ENCODE peak calls at places on chromosome 18, in eight cellular contexts. W, V, H, A, Z, X, S and O are unnamed samples.

GRCh38 chr18:23207191-23207955 is 72.1 kb downstream of the CABLES1 start:
- ATAC-seq in V (no peak), Z (no peak), W (no peak), X (peak; percentile 5), A (peak; percentile 54), H (no peak), S (no peak), O (peak; percentile 54)

GRCh38 chr18:51988277-51988676 is 351.7 kb upstream of the DCC start:
- ATAC-seq in X (no peak), W (no peak), V (no peak), H (no peak), Z (no peak), S (no peak), A (no peak), O (no peak)

GRCh38 chr18:50162486-50163304 is 32.3 kb downstream of the MYO5B start:
- ATAC-seq in X (no peak), A (no peak), Z (no peak), H (no peak), W (no peak), V (no peak), S (no peak), O (no peak)

GRCh38 chr18:74540689-74541421 is 6.6 kb downstream of the CNDP1 start:
- ATAC-seq in H (no peak), V (no peak), A (peak; percentile 8), S (no peak), Z (no peak), X (no peak), W (no peak), O (no peak)

GRCh38 chr18:56001576-56001975 is 413.6 kb upstream of the TCF4 start:
- ATAC-seq in S (no peak), X (no peak), W (no peak), V (no peak), H (peak; percentile 37), Z (no peak), A (no peak), O (no peak)

GRCh38 chr18:44569391-44570055 is 111.2 kb upstream of the SETBP1 start:
- ATAC-seq in A (no peak), V (no peak), Z (no peak), S (no peak), H (no peak), X (no peak), W (no peak), O (no peak)

GRCh38 chr18:62784338-62784965 is 69.1 kb downstream of the PHLPP1 start:
- ATAC-seq in H (no peak), W (peak; percentile 68), Z (peak; percentile 84), A (no peak), X (peak; percentile 82), S (peak; percentile 32), V (no peak), O (no peak)

GRCh38 chr18:77167276-77167675 is 34.7 kb upstream of the MBP start:
- ATAC-seq in X (no peak), V (no peak), S (no peak), A (no peak), W (no peak), H (no peak), Z (no peak), O (no peak)

GRCh38 chr18:62091487-62092120 is 95.3 kb downstream of the PIGN start:
- ATAC-seq in H (no peak), S (no peak), W (no peak), V (no peak), X (no peak), A (no peak), Z (no peak), O (no peak)

GRCh38 chr18:61154866-61155265 is 178.4 kb upstream of the CDH20 start:
- ATAC-seq in X (no peak), H (no peak), S (no peak), A (no peak), V (no peak), W (no peak), Z (no peak), O (no peak)

GRCh38 chr18:25327631-25328030 is 24.3 kb downstream of the ZNF521 start:
- ATAC-seq in Z (no peak), A (no peak), S (no peak), W (no peak), V (no peak), X (no peak), H (no peak), O (no peak)

GRCh38 chr18:21071071-21071470 is 40.5 kb downstream of the ROCK1 start:
- ATAC-seq in S (no peak), Z (no peak), X (no peak), W (no peak), A (no peak), V (no peak), H (no peak), O (no peak)

GRCh38 chr18:31402026-31402373 is 25.4 kb downstream of the DSG4 start:
- ATAC-seq in H (peak; percentile 65), S (no peak), Z (no peak), W (no peak), A (peak; percentile 87), V (no peak), X (no peak), O (peak; percentile 30)

GRCh38 chr18:49051323-49051967 is 100.7 kb upstream of the SMAD7 start:
- ATAC-seq in V (no peak), A (no peak), W (no peak), X (no peak), H (no peak), Z (no peak), S (no peak), O (peak; percentile 25)

GRCh38 chr18:36158261-36158867 is 28.7 kb downstream of the ELP2 start:
- ATAC-seq in A (no peak), V (no peak), Z (no peak), W (no peak), H (no peak), X (no peak), S (no peak), O (no peak)